ENCODE peak calls at places on chromosomes 11 and 22, in five cellular contexts. F, N, A, R and E are unnamed samples.
A peak's percentile ranks its signal among the peaks of the same experiment; 100 is the strongest.

GRCh38 chr11:7143908-7144307 is 55.1 kb downstream of the RBMXL2 start:
- DNase-seq in F (peak; percentile 3), N (no peak), A (no peak), R (no peak), E (no peak)

GRCh38 chr11:118226294-118226693 is 1.5 kb upstream of the JAML start:
- DNase-seq in F (no peak), N (no peak), A (no peak), R (no peak), E (peak; percentile 71)

GRCh38 chr11:101113540-101113939 is 16.1 kb downstream of the PGR start:
- DNase-seq in F (no peak), N (no peak), A (no peak), R (no peak), E (no peak)

GRCh38 chr11:66002648-66003225 is 434 bp downstream of the BANF1 start:
- DNase-seq in F (no peak), N (peak; percentile 63), A (peak; percentile 82), R (peak; percentile 88), E (no peak)

GRCh38 chr11:8792636-8793035 is 110.0 kb downstream of the RPL27A start:
- DNase-seq in F (no peak), N (no peak), A (no peak), R (no peak), E (no peak)

GRCh38 chr11:115226556-115226955 is 277.7 kb downstream of the CADM1 start:
- DNase-seq in F (no peak), N (no peak), A (no peak), R (no peak), E (no peak)

GRCh38 chr22:42544686-42545085 is 9.1 kb upstream of the SERHL2 start:
- DNase-seq in F (no peak), N (no peak), A (no peak), R (no peak), E (no peak)

GRCh38 chr11:35555238-35555887 is 29.9 kb upstream of the PAMR1 start:
- DNase-seq in F (no peak), N (no peak), A (no peak), R (no peak), E (no peak)

GRCh38 chr11:19952101-19952605 is 208.1 kb downstream of the DBX1 start:
- DNase-seq in F (no peak), N (no peak), A (no peak), R (no peak), E (no peak)

GRCh38 chr22:19175026-19175601 is 3.4 kb downstream of the SLC25A1 start:
- DNase-seq in F (no peak), N (no peak), A (no peak), R (no peak), E (no peak)

GRCh38 chr11:130761560-130762220 is 154.6 kb downstream of the SNX19 start:
- DNase-seq in F (no peak), N (no peak), A (no peak), R (no peak), E (no peak)

GRCh38 chr11:16612801-16613400 is 125.5 kb upstream of the C11orf58 start:
- DNase-seq in F (no peak), N (no peak), A (no peak), R (no peak), E (no peak)

GRCh38 chr22:19357270-19358105 is 66.0 kb upstream of the CLTCL1 start:
- DNase-seq in F (no peak), N (no peak), A (no peak), R (no peak), E (no peak)

GRCh38 chr11:66192181-66192888 is 76.1 kb upstream of the RAB1B start:
- DNase-seq in F (no peak), N (peak; percentile 31), A (no peak), R (no peak), E (no peak)

GRCh38 chr11:8301622-8302021 is 37.9 kb upstream of the LMO1 start:
- DNase-seq in F (no peak), N (no peak), A (peak; percentile 24), R (no peak), E (no peak)

GRCh38 chr22:29695129-29695926 is 24.5 kb upstream of the CABP7 start:
- DNase-seq in F (no peak), N (no peak), A (no peak), R (no peak), E (no peak)

GRCh38 chr11:118373263-118373662 is 13.9 kb downstream of the UBE4A start:
- DNase-seq in F (no peak), N (no peak), A (no peak), R (no peak), E (no peak)

GRCh38 chr11:35804446-35805040 is 139.3 kb upstream of the LDLRAD3 start:
- DNase-seq in F (no peak), N (no peak), A (no peak), R (no peak), E (no peak)

GRCh38 chr22:30838111-30838510 is 130.5 kb downstream of the MORC2 start:
- DNase-seq in F (no peak), N (no peak), A (no peak), R (no peak), E (no peak)

GRCh38 chr11:129195682-129196081 is 3.6 kb upstream of the ARHGAP32 start:
- DNase-seq in F (no peak), N (no peak), A (no peak), R (no peak), E (no peak)

GRCh38 chr11:126007263-126007662 is 55.4 kb downstream of the CDON start:
- DNase-seq in F (no peak), N (no peak), A (no peak), R (no peak), E (no peak)

GRCh38 chr11:65414776-65415498 is 7.7 kb upstream of the NEAT1 start:
- DNase-seq in F (no peak), N (peak; percentile 23), A (peak; percentile 62), R (no peak), E (no peak)

GRCh38 chr11:76243648-76244285 is 37.5 kb upstream of the WNT11 start:
- DNase-seq in F (no peak), N (no peak), A (no peak), R (no peak), E (no peak)

GRCh38 chr11:95661159-95661558 is 128.4 kb downstream of the FAM76B start:
- DNase-seq in F (no peak), N (no peak), A (no peak), R (no peak), E (no peak)

GRCh38 chr11:85238907-85239306 is 388.2 kb downstream of the DLG2 start:
- DNase-seq in F (no peak), N (no peak), A (no peak), R (no peak), E (no peak)

GRCh38 chr11:74462009-74462408 is 5.3 kb downstream of the KCNE3 start:
- DNase-seq in F (no peak), N (peak; percentile 81), A (peak; percentile 89), R (no peak), E (no peak)

GRCh38 chr11:23473782-23474181 is 613.5 kb upstream of the CCDC179 start:
- DNase-seq in F (no peak), N (no peak), A (no peak), R (no peak), E (no peak)

GRCh38 chr11:1017269-1018005 is 19.1 kb downstream of the MUC6 start:
- DNase-seq in F (no peak), N (no peak), A (no peak), R (peak; percentile 100), E (peak; percentile 13)

GRCh38 chr22:29315286-29316195 is at the start of gene RASL10A:
- DNase-seq in F (no peak), N (no peak), A (no peak), R (no peak), E (no peak)

GRCh38 chr11:46235777-46236688 is 41.4 kb upstream of the CREB3L1 start:
- DNase-seq in F (no peak), N (no peak), A (no peak), R (no peak), E (no peak)

GRCh38 chr11:13668957-13669521 is 571 bp downstream of the FAR1 start:
- DNase-seq in F (no peak), N (peak; percentile 59), A (peak; percentile 74), R (no peak), E (peak; percentile 63)

GRCh38 chr22:27913162-27913741 is 5.8 kb downstream of the PITPNB start:
- DNase-seq in F (no peak), N (no peak), A (no peak), R (no peak), E (no peak)

GRCh38 chr11:66189031-66189745 is 79.3 kb upstream of the RAB1B start:
- DNase-seq in F (no peak), N (no peak), A (no peak), R (no peak), E (no peak)

DNA sequence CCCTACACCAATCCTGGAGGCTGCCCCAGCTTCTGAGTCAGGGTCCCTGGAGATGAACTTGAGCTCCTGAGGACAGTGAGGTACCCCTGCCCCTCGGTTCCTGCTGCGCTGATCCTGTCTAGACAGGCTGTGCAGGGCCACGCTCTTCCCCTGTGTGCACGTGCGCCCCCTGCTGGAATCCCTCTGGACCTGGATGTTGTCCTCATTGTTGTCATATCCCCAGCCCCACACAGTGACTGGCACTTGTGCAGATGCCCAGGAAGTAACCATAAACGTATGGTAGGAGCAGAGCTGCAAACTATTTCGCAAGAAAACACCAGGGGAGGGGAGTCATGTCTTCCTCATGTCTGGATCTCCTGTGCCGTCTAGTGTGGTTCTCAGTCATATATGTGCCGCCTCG is 114.7 kb downstream of the CRYBB2 start:
- DNase-seq in F (peak; percentile 21), N (peak; percentile 46), A (no peak), R (no peak), E (peak; percentile 79)
- TF ChIP-seq CTCF in F (no peak), N (peak; percentile 37), A (no peak), R (no peak), E (peak; percentile 57)

DNA sequence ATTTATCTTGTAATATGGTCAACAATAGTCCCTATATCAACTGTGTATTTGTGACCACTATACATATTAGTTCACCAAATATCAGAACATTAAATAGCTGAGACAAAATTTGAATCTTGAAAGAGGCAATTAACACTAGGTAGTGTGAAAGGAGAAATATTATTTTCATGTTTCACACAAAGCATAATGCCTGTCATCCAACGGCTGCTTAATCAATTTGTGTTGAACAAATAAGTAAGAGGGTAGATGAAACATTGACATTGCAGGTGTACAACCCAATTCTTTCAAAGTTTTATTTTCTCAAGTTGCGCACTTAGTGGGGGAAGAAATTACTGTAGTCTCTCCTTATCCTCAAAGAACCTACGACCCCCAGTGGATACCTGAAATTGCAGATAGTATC is 3.4 kb upstream of the OR8I2 start:
- DNase-seq in F (no peak), N (no peak), A (no peak), R (no peak), E (no peak)
- TF ChIP-seq CTCF in F (no peak), N (no peak), A (no peak), R (no peak), E (no peak)

GRCh38 chr11:18010271-18010670 is 2.6 kb downstream of the SERGEF start:
- DNase-seq in F (peak; percentile 14), N (no peak), A (no peak), R (no peak), E (peak; percentile 8)
- TF ChIP-seq CTCF in F (no peak), N (no peak), A (no peak), R (no peak), E (no peak)

DNA sequence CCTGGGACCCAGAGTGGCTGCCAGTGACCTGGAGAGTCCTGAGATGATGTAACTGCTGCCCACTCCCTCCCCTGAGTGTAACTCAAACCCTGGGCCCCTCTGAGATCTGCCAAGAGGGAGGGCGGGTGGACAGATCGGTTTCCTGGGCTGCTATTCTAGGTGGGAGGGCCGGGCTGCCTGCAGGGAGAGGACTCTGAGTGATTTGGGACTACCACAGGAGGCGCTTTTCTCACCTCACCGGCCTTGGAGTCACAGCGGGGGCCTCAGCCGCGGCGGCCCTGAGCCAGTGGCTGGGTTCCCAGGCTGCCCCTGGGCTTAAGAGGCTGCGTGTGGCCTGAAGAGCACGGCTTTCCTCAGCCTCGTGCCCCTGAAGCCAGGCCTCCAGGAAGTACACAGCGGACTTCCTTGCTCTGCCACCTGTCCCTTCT is 11.4 kb downstream of the RELT start:
- DNase-seq in F (no peak), N (no peak), A (no peak), R (no peak), E (no peak)
- TF ChIP-seq CTCF in F (no peak), N (no peak), A (no peak), R (no peak), E (no peak)

GRCh38 chr11:62431171-62431895 is 12.5 kb downstream of the SCGB1A1 start:
- DNase-seq in F (no peak), N (no peak), A (no peak), R (no peak), E (no peak)
- TF ChIP-seq CTCF in F (no peak), N (no peak), A (no peak), R (no peak), E (no peak)